ENCODE peak calls at places on chromosomes 7 and 10, in five cellular contexts. One of them, this sample, is unnamed.

GRCh38 chr7:37016073-37016878 is 292.0 kb upstream of the AOAH start:
- DNase-seq in stimulated activated CD8-positive, alpha-beta memory T cell treated with anti-CD3 and anti-CD28 coated beads, Interleukin-2, amount 100 ng/mL, for 48 hours: no peak
- DNase-seq in astrocyte: no peak
- DNase-seq in fibroblast of mammary gland: no peak
- DNase-seq in stimulated activated naive CD8-positive, alpha-beta T cell treated with anti-CD3 and anti-CD28 coated beads, Interleukin-15, Interleukin-2, amounts not matched to agents 100 U/mL and 50 U/mL, for 24 hours: no peak
- DNase-seq in this sample: no peak

GRCh38 chr7:103343758-103344452 is 662 bp downstream of the DNAJC2 start:
- DNase-seq in fibroblast of mammary gland: peak; percentile 40
- DNase-seq in astrocyte: peak; percentile 21
- DNase-seq in stimulated activated CD8-positive, alpha-beta memory T cell treated with anti-CD3 and anti-CD28 coated beads, Interleukin-2, amount 100 ng/mL, for 48 hours: no peak
- DNase-seq in stimulated activated naive CD8-positive, alpha-beta T cell treated with anti-CD3 and anti-CD28 coated beads, Interleukin-15, Interleukin-2, amounts not matched to agents 100 U/mL and 50 U/mL, for 24 hours: peak; percentile 39
- DNase-seq in this sample: peak; percentile 34

GRCh38 chr10:96322275-96322674 is 18.0 kb downstream of the DNTT start:
- DNase-seq in astrocyte: no peak
- DNase-seq in stimulated activated CD8-positive, alpha-beta memory T cell treated with anti-CD3 and anti-CD28 coated beads, Interleukin-2, amount 100 ng/mL, for 48 hours: no peak
- DNase-seq in fibroblast of mammary gland: no peak
- DNase-seq in stimulated activated naive CD8-positive, alpha-beta T cell treated with anti-CD3 and anti-CD28 coated beads, Interleukin-15, Interleukin-2, amounts not matched to agents 100 U/mL and 50 U/mL, for 24 hours: no peak
- DNase-seq in this sample: no peak

GRCh38 chr10:25113231-25114035 is 61.4 kb upstream of the GPR158 start:
- DNase-seq in fibroblast of mammary gland: peak; percentile 67
- DNase-seq in astrocyte: peak; percentile 60
- DNase-seq in stimulated activated CD8-positive, alpha-beta memory T cell treated with anti-CD3 and anti-CD28 coated beads, Interleukin-2, amount 100 ng/mL, for 48 hours: peak; percentile 5
- DNase-seq in stimulated activated naive CD8-positive, alpha-beta T cell treated with anti-CD3 and anti-CD28 coated beads, Interleukin-15, Interleukin-2, amounts not matched to agents 100 U/mL and 50 U/mL, for 24 hours: peak; percentile 54
- DNase-seq in this sample: peak; percentile 53

GRCh38 chr7:27739301-27739913 is 555 bp upstream of the TAX1BP1 start:
- DNase-seq in stimulated activated CD8-positive, alpha-beta memory T cell treated with anti-CD3 and anti-CD28 coated beads, Interleukin-2, amount 100 ng/mL, for 48 hours: no peak
- DNase-seq in fibroblast of mammary gland: no peak
- DNase-seq in stimulated activated naive CD8-positive, alpha-beta T cell treated with anti-CD3 and anti-CD28 coated beads, Interleukin-15, Interleukin-2, amounts not matched to agents 100 U/mL and 50 U/mL, for 24 hours: no peak
- DNase-seq in astrocyte: peak; percentile 68
- DNase-seq in this sample: peak; percentile 70

GRCh38 chr10:104052351-104052885 is 33.3 kb downstream of the COL17A1 start:
- DNase-seq in fibroblast of mammary gland: no peak
- DNase-seq in stimulated activated naive CD8-positive, alpha-beta T cell treated with anti-CD3 and anti-CD28 coated beads, Interleukin-15, Interleukin-2, amounts not matched to agents 100 U/mL and 50 U/mL, for 24 hours: no peak
- DNase-seq in astrocyte: no peak
- DNase-seq in stimulated activated CD8-positive, alpha-beta memory T cell treated with anti-CD3 and anti-CD28 coated beads, Interleukin-2, amount 100 ng/mL, for 48 hours: no peak
- DNase-seq in this sample: no peak

GRCh38 chr10:62843591-62843990 is 27.4 kb upstream of the EGR2 start:
- DNase-seq in astrocyte: no peak
- DNase-seq in fibroblast of mammary gland: no peak
- DNase-seq in stimulated activated CD8-positive, alpha-beta memory T cell treated with anti-CD3 and anti-CD28 coated beads, Interleukin-2, amount 100 ng/mL, for 48 hours: no peak
- DNase-seq in stimulated activated naive CD8-positive, alpha-beta T cell treated with anti-CD3 and anti-CD28 coated beads, Interleukin-15, Interleukin-2, amounts not matched to agents 100 U/mL and 50 U/mL, for 24 hours: no peak
- DNase-seq in this sample: no peak

GRCh38 chr10:71840177-71840711 is 10.8 kb downstream of the PSAP start:
- DNase-seq in astrocyte: peak; percentile 98
- DNase-seq in stimulated activated naive CD8-positive, alpha-beta T cell treated with anti-CD3 and anti-CD28 coated beads, Interleukin-15, Interleukin-2, amounts not matched to agents 100 U/mL and 50 U/mL, for 24 hours: no peak
- DNase-seq in stimulated activated CD8-positive, alpha-beta memory T cell treated with anti-CD3 and anti-CD28 coated beads, Interleukin-2, amount 100 ng/mL, for 48 hours: no peak
- DNase-seq in fibroblast of mammary gland: peak; percentile 85
- DNase-seq in this sample: peak; percentile 96

GRCh38 chr7:101465131-101465530 is 102.5 kb downstream of the COL26A1 start:
- DNase-seq in fibroblast of mammary gland: no peak
- DNase-seq in stimulated activated CD8-positive, alpha-beta memory T cell treated with anti-CD3 and anti-CD28 coated beads, Interleukin-2, amount 100 ng/mL, for 48 hours: no peak
- DNase-seq in astrocyte: no peak
- DNase-seq in stimulated activated naive CD8-positive, alpha-beta T cell treated with anti-CD3 and anti-CD28 coated beads, Interleukin-15, Interleukin-2, amounts not matched to agents 100 U/mL and 50 U/mL, for 24 hours: no peak
- DNase-seq in this sample: no peak

GRCh38 chr10:133242611-133243356 is 5.1 kb downstream of the VENTX start:
- DNase-seq in fibroblast of mammary gland: peak; percentile 70
- DNase-seq in astrocyte: no peak
- DNase-seq in stimulated activated CD8-positive, alpha-beta memory T cell treated with anti-CD3 and anti-CD28 coated beads, Interleukin-2, amount 100 ng/mL, for 48 hours: no peak
- DNase-seq in stimulated activated naive CD8-positive, alpha-beta T cell treated with anti-CD3 and anti-CD28 coated beads, Interleukin-15, Interleukin-2, amounts not matched to agents 100 U/mL and 50 U/mL, for 24 hours: no peak
- DNase-seq in this sample: peak; percentile 56

GRCh38 chr7:94632338-94633024 is 23.5 kb downstream of the SGCE start:
- DNase-seq in stimulated activated naive CD8-positive, alpha-beta T cell treated with anti-CD3 and anti-CD28 coated beads, Interleukin-15, Interleukin-2, amounts not matched to agents 100 U/mL and 50 U/mL, for 24 hours: no peak
- DNase-seq in stimulated activated CD8-positive, alpha-beta memory T cell treated with anti-CD3 and anti-CD28 coated beads, Interleukin-2, amount 100 ng/mL, for 48 hours: no peak
- DNase-seq in fibroblast of mammary gland: peak; percentile 78
- DNase-seq in astrocyte: peak; percentile 91
- DNase-seq in this sample: peak; percentile 80

GRCh38 chr10:9613338-9613737 is 1404.3 kb upstream of the CELF2 start:
- DNase-seq in fibroblast of mammary gland: peak; percentile 54
- DNase-seq in stimulated activated CD8-positive, alpha-beta memory T cell treated with anti-CD3 and anti-CD28 coated beads, Interleukin-2, amount 100 ng/mL, for 48 hours: no peak
- DNase-seq in astrocyte: no peak
- DNase-seq in stimulated activated naive CD8-positive, alpha-beta T cell treated with anti-CD3 and anti-CD28 coated beads, Interleukin-15, Interleukin-2, amounts not matched to agents 100 U/mL and 50 U/mL, for 24 hours: no peak
- DNase-seq in this sample: peak; percentile 16